ENCODE peak calls at places on chromosomes 13 and 19, in seven cellular contexts. One of them, this sample, is unnamed.

GRCh38 chr19:8481191-8481590 is 21.2 kb downstream of the PRAM1 start:
- DNase-seq in bronchial epithelial cell: no peak
- DNase-seq in activated B cell treated with CpG ODN at 0.5 μM for 24 hours: no peak
- DNase-seq in left ventricle myocardium inferior: no peak
- DNase-seq in NB4: no peak
- DNase-seq in neural progenitor cell: no peak
- DNase-seq in breast epithelium: no peak
- DNase-seq in this sample: no peak

GRCh38 chr13:109904218-109904617 is 117.8 kb upstream of the IRS2 start:
- DNase-seq in bronchial epithelial cell: peak; percentile 59
- DNase-seq in activated B cell treated with CpG ODN at 0.5 μM for 24 hours: no peak
- DNase-seq in left ventricle myocardium inferior: no peak
- DNase-seq in NB4: peak; percentile 71
- DNase-seq in neural progenitor cell: peak; percentile 13
- DNase-seq in breast epithelium: no peak
- DNase-seq in this sample: no peak

GRCh38 chr19:11096210-11096841 is 7.1 kb downstream of the LDLR start:
- DNase-seq in bronchial epithelial cell: peak; percentile 61
- DNase-seq in activated B cell treated with CpG ODN at 0.5 μM for 24 hours: no peak
- DNase-seq in left ventricle myocardium inferior: peak; percentile 68
- DNase-seq in NB4: peak; percentile 67
- DNase-seq in neural progenitor cell: no peak
- DNase-seq in breast epithelium: no peak
- DNase-seq in this sample: peak; percentile 13

GRCh38 chr19:48558018-48558684 is 6.2 kb downstream of the SULT2B1 start:
- DNase-seq in bronchial epithelial cell: peak; percentile 28
- DNase-seq in activated B cell treated with CpG ODN at 0.5 μM for 24 hours: no peak
- DNase-seq in left ventricle myocardium inferior: no peak
- DNase-seq in NB4: no peak
- DNase-seq in neural progenitor cell: no peak
- DNase-seq in breast epithelium: no peak
- DNase-seq in this sample: no peak

GRCh38 chr13:109331898-109332297 is 454.5 kb downstream of the IRS2 start:
- DNase-seq in bronchial epithelial cell: no peak
- DNase-seq in activated B cell treated with CpG ODN at 0.5 μM for 24 hours: no peak
- DNase-seq in left ventricle myocardium inferior: no peak
- DNase-seq in NB4: no peak
- DNase-seq in neural progenitor cell: no peak
- DNase-seq in breast epithelium: no peak
- DNase-seq in this sample: no peak

GRCh38 chr19:30293051-30293785 is 79.0 kb upstream of the ZNF536 start:
- DNase-seq in bronchial epithelial cell: no peak
- DNase-seq in activated B cell treated with CpG ODN at 0.5 μM for 24 hours: no peak
- DNase-seq in left ventricle myocardium inferior: no peak
- DNase-seq in NB4: no peak
- DNase-seq in neural progenitor cell: no peak
- DNase-seq in breast epithelium: no peak
- DNase-seq in this sample: no peak

GRCh38 chr13:100534911-100535310 is 53.7 kb downstream of the GGACT start:
- DNase-seq in bronchial epithelial cell: no peak
- DNase-seq in activated B cell treated with CpG ODN at 0.5 μM for 24 hours: no peak
- DNase-seq in left ventricle myocardium inferior: no peak
- DNase-seq in NB4: no peak
- DNase-seq in neural progenitor cell: no peak
- DNase-seq in breast epithelium: no peak
- DNase-seq in this sample: no peak

GRCh38 chr13:59914556-59914955 is 249.2 kb downstream of the DIAPH3 start:
- DNase-seq in bronchial epithelial cell: no peak
- DNase-seq in activated B cell treated with CpG ODN at 0.5 μM for 24 hours: no peak
- DNase-seq in left ventricle myocardium inferior: no peak
- DNase-seq in NB4: no peak
- DNase-seq in neural progenitor cell: no peak
- DNase-seq in breast epithelium: no peak
- DNase-seq in this sample: no peak

GRCh38 chr13:49428041-49428763 is 15.7 kb downstream of the CAB39L start:
- DNase-seq in bronchial epithelial cell: no peak
- DNase-seq in activated B cell treated with CpG ODN at 0.5 μM for 24 hours: no peak
- DNase-seq in left ventricle myocardium inferior: peak; percentile 17
- DNase-seq in NB4: peak; percentile 52
- DNase-seq in neural progenitor cell: no peak
- DNase-seq in breast epithelium: no peak
- DNase-seq in this sample: no peak

GRCh38 chr13:72638059-72638815 is 89.2 kb downstream of the MZT1 start:
- DNase-seq in bronchial epithelial cell: peak; percentile 95
- DNase-seq in activated B cell treated with CpG ODN at 0.5 μM for 24 hours: no peak
- DNase-seq in left ventricle myocardium inferior: no peak
- DNase-seq in NB4: no peak
- DNase-seq in neural progenitor cell: no peak
- DNase-seq in breast epithelium: no peak
- DNase-seq in this sample: no peak

GRCh38 chr13:76812206-76812882 is 73.9 kb downstream of the KCTD12 start:
- DNase-seq in bronchial epithelial cell: no peak
- DNase-seq in activated B cell treated with CpG ODN at 0.5 μM for 24 hours: no peak
- DNase-seq in left ventricle myocardium inferior: peak; percentile 75
- DNase-seq in NB4: no peak
- DNase-seq in neural progenitor cell: no peak
- DNase-seq in breast epithelium: peak; percentile 21
- DNase-seq in this sample: no peak

GRCh38 chr19:19465436-19466070 is 49.8 kb downstream of the TSSK6 start:
- DNase-seq in bronchial epithelial cell: no peak
- DNase-seq in activated B cell treated with CpG ODN at 0.5 μM for 24 hours: no peak
- DNase-seq in left ventricle myocardium inferior: no peak
- DNase-seq in NB4: no peak
- DNase-seq in neural progenitor cell: no peak
- DNase-seq in breast epithelium: no peak
- DNase-seq in this sample: no peak

GRCh38 chr13:110946171-110946570 is 31.3 kb upstream of the ANKRD10 start:
- DNase-seq in bronchial epithelial cell: no peak
- DNase-seq in activated B cell treated with CpG ODN at 0.5 μM for 24 hours: no peak
- DNase-seq in left ventricle myocardium inferior: no peak
- DNase-seq in NB4: no peak
- DNase-seq in neural progenitor cell: no peak
- DNase-seq in breast epithelium: no peak
- DNase-seq in this sample: no peak

GRCh38 chr13:110949116-110949515 is 34.2 kb upstream of the ANKRD10 start:
- DNase-seq in bronchial epithelial cell: no peak
- DNase-seq in activated B cell treated with CpG ODN at 0.5 μM for 24 hours: no peak
- DNase-seq in left ventricle myocardium inferior: no peak
- DNase-seq in NB4: no peak
- DNase-seq in neural progenitor cell: no peak
- DNase-seq in breast epithelium: no peak
- DNase-seq in this sample: no peak

GRCh38 chr13:110942248-110942981 is 27.5 kb upstream of the ANKRD10 start:
- DNase-seq in bronchial epithelial cell: peak; percentile 73
- DNase-seq in activated B cell treated with CpG ODN at 0.5 μM for 24 hours: no peak
- DNase-seq in left ventricle myocardium inferior: no peak
- DNase-seq in NB4: no peak
- DNase-seq in neural progenitor cell: no peak
- DNase-seq in breast epithelium: no peak
- DNase-seq in this sample: no peak

GRCh38 chr13:110944968-110945952 is 30.4 kb upstream of the ANKRD10 start:
- DNase-seq in bronchial epithelial cell: no peak
- DNase-seq in activated B cell treated with CpG ODN at 0.5 μM for 24 hours: no peak
- DNase-seq in left ventricle myocardium inferior: no peak
- DNase-seq in NB4: no peak
- DNase-seq in neural progenitor cell: no peak
- DNase-seq in breast epithelium: no peak
- DNase-seq in this sample: no peak

GRCh38 chr13:110944121-110944967 is 29.5 kb upstream of the ANKRD10 start:
- DNase-seq in bronchial epithelial cell: peak; percentile 62
- DNase-seq in activated B cell treated with CpG ODN at 0.5 μM for 24 hours: no peak
- DNase-seq in left ventricle myocardium inferior: no peak
- DNase-seq in NB4: peak; percentile 65
- DNase-seq in neural progenitor cell: peak; percentile 72
- DNase-seq in breast epithelium: no peak
- DNase-seq in this sample: no peak
- TF ChIP-seq CTCF in bronchial epithelial cell: peak; percentile 90
- TF ChIP-seq CTCF in activated B cell treated with CpG ODN at 0.5 μM for 24 hours: no peak
- TF ChIP-seq CTCF in left ventricle myocardium inferior: peak; percentile 55
- TF ChIP-seq CTCF in NB4: peak; percentile 67
- TF ChIP-seq CTCF in neural progenitor cell: peak; percentile 66
- TF ChIP-seq CTCF in breast epithelium: no peak
- TF ChIP-seq CTCF in this sample: no peak

DNA sequence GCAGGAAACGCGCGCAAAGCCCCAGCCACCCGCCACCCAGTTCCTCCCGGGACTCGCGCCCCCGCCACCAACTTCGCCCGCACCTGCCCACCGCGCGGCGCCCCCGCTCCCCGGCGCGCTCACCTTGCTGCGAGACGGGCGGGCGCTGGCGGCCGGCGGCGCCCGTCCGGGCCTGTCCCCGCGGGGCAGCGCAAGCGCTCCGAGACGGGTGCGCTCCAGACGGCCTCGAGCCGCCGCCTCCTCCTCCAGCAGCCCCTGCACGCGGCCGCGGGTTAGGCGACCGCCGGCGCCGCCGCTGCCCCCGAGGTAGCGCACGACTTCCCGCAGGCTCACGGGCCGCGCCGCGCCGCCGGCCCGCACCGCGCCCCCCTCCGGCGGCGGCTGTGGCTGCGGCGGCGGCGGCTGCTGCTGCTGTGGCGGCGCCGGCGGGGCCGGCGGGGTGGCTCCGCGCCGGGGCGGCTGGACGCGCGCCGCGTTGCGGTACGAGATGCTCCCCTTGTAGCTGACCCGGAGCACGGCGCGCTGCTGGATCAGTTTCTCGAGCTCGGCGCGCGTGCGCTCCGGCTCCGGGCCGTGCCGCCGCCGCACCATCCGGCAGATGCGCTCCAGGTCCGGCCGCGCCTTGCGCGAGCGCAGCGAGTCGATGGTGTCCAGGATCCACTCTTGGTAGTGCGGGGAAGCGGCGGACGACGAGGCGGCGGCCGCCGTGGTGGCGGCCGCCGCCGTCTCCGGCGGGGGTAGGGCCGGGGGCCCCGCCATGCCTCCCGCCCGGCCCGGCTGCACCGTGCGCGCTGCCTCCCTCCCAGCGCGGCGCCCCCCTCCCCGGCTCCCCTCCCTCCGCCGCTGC is 666 bp downstream of the SAMD1 start:
- DNase-seq in bronchial epithelial cell: no peak
- DNase-seq in activated B cell treated with CpG ODN at 0.5 μM for 24 hours: peak; percentile 52
- DNase-seq in left ventricle myocardium inferior: peak; percentile 58
- DNase-seq in NB4: peak; percentile 71
- DNase-seq in neural progenitor cell: peak; percentile 90
- DNase-seq in breast epithelium: no peak
- DNase-seq in this sample: peak; percentile 43
- TF ChIP-seq CTCF in bronchial epithelial cell: no peak
- TF ChIP-seq CTCF in activated B cell treated with CpG ODN at 0.5 μM for 24 hours: no peak
- TF ChIP-seq CTCF in left ventricle myocardium inferior: no peak
- TF ChIP-seq CTCF in NB4: no peak
- TF ChIP-seq CTCF in neural progenitor cell: no peak
- TF ChIP-seq CTCF in breast epithelium: no peak
- TF ChIP-seq CTCF in this sample: no peak

DNA sequence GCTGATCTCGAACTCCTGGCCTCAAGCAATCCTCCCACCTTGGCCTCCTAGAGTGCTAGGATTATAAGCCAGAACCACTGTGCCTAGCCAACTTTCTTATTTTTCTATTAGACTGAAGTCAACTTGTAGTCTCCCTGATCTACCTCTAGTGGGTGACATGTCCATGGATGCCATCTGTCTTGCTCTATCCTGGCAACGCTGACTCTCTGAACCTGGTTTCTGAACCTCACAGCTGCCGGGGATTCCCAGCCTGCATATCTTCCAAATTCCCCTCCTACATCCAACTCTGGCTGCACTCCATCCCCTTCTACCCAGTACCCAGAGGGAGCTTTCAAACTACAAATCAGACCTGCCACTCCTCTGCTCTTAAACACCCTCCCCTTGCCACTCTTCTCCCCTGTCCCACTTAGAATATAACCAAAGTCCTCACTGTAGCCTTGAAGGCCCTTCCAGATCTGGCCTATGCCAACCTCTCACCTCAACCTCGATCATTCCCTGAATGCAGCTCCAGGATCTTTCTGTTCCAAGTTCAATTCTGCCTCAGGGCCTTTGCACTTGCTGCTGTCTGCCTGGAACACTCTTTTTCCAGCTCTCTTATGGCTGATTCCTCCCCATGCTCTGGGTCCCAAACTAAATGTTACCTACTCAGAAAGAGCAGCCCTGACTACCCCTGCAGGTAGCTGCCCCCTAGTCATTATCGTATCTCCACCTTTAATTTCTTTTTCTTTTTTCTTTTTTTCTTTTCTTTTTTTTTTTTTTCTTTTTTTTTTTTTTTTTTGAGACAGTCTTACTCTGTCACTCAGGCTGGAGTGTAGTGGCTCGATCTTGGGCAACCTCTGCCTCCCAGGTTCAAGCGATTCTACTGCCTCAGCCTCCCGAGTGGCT is 2.2 kb downstream of the CLIP3 start:
- DNase-seq in bronchial epithelial cell: peak; percentile 24
- DNase-seq in activated B cell treated with CpG ODN at 0.5 μM for 24 hours: no peak
- DNase-seq in left ventricle myocardium inferior: no peak
- DNase-seq in NB4: no peak
- DNase-seq in neural progenitor cell: no peak
- DNase-seq in breast epithelium: no peak
- DNase-seq in this sample: no peak
- TF ChIP-seq CTCF in bronchial epithelial cell: peak; percentile 43
- TF ChIP-seq CTCF in activated B cell treated with CpG ODN at 0.5 μM for 24 hours: no peak
- TF ChIP-seq CTCF in left ventricle myocardium inferior: no peak
- TF ChIP-seq CTCF in NB4: no peak
- TF ChIP-seq CTCF in neural progenitor cell: no peak
- TF ChIP-seq CTCF in breast epithelium: no peak
- TF ChIP-seq CTCF in this sample: no peak

DNA sequence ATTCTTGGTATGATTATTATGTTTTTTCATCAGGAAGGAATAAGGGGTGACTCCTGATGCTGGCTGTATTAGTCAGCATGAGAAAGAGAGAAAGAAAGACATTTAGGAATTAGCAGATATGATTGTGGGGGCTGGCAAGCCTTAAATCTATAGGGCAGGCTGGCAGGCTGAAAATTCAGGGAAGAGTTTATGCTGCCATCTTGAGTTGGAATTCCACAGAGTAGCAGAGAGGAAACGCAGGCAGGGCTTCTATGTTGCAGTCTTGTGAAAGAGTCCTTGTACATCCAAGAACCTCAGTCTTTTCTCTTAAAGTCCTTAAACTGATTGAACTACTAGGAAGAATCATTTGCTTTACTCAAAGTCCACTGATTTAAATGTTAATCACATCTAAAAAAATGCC is 262.7 kb upstream of the SLC10A2 start:
- DNase-seq in bronchial epithelial cell: peak; percentile 10
- DNase-seq in activated B cell treated with CpG ODN at 0.5 μM for 24 hours: no peak
- DNase-seq in left ventricle myocardium inferior: no peak
- DNase-seq in NB4: no peak
- DNase-seq in neural progenitor cell: no peak
- DNase-seq in breast epithelium: no peak
- DNase-seq in this sample: no peak
- TF ChIP-seq CTCF in bronchial epithelial cell: no peak
- TF ChIP-seq CTCF in activated B cell treated with CpG ODN at 0.5 μM for 24 hours: no peak
- TF ChIP-seq CTCF in left ventricle myocardium inferior: no peak
- TF ChIP-seq CTCF in NB4: no peak
- TF ChIP-seq CTCF in neural progenitor cell: peak; percentile 14
- TF ChIP-seq CTCF in breast epithelium: no peak
- TF ChIP-seq CTCF in this sample: no peak

DNA sequence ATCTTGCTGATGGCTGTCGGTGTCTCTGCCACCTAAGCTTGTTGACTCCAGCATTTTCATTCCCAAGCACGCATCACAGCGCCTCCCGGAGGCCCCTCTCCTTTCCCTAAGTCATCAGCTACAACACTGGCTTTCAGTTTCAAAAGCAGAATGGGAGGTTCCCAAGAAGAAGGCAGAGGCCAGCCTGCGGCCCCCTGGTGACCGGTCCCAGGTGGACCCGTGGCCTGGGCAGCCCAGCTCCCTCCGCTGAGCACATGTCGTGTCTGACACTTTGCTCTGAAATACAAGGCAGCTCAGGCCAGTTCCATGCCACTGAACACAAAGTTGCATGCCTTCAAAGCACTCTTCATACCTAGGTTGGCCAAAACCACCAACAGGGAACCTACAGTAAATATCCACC is 8.5 kb downstream of the MLLT1 start:
- DNase-seq in bronchial epithelial cell: no peak
- DNase-seq in activated B cell treated with CpG ODN at 0.5 μM for 24 hours: no peak
- DNase-seq in left ventricle myocardium inferior: no peak
- DNase-seq in NB4: no peak
- DNase-seq in neural progenitor cell: no peak
- DNase-seq in breast epithelium: no peak
- DNase-seq in this sample: no peak
- TF ChIP-seq CTCF in bronchial epithelial cell: no peak
- TF ChIP-seq CTCF in activated B cell treated with CpG ODN at 0.5 μM for 24 hours: no peak
- TF ChIP-seq CTCF in left ventricle myocardium inferior: peak; percentile 24
- TF ChIP-seq CTCF in NB4: no peak
- TF ChIP-seq CTCF in neural progenitor cell: peak; percentile 29
- TF ChIP-seq CTCF in breast epithelium: no peak
- TF ChIP-seq CTCF in this sample: no peak

This sample was measured in CD4-positive, alpha-beta T cell.